ENCODE peak calls at places on chromosomes 2 and 18, in ten cellular contexts. One of them, this sample, is unnamed.
A peak's percentile ranks its signal among the peaks of the same experiment; 100 is the strongest.

GRCh38 chr18:8657873-8658521 is 47.4 kb upstream of the MTCL1 start:
- DNase-seq in tibial nerve: no peak
- DNase-seq in HepG2: no peak
- DNase-seq in uterus: no peak
- DNase-seq in esophagus squamous epithelium: no peak
- DNase-seq in hepatocyte: peak; percentile 37
- DNase-seq in SK-N-MC: no peak
- DNase-seq in fibroblast of lung: peak; percentile 42
- DNase-seq in left ventricle myocardium inferior: no peak
- DNase-seq in RWPE1: no peak
- DNase-seq in this sample: no peak

GRCh38 chr2:108587621-108588020 is 53.4 kb downstream of the LIMS1 start:
- DNase-seq in tibial nerve: no peak
- DNase-seq in HepG2: no peak
- DNase-seq in uterus: peak; percentile 61
- DNase-seq in esophagus squamous epithelium: no peak
- DNase-seq in hepatocyte: peak; percentile 42
- DNase-seq in SK-N-MC: no peak
- DNase-seq in fibroblast of lung: peak; percentile 52
- DNase-seq in left ventricle myocardium inferior: peak; percentile 31
- DNase-seq in RWPE1: peak; percentile 56
- DNase-seq in this sample: no peak

GRCh38 chr2:140658766-140659165 is 1472.0 kb downstream of the LRP1B start:
- DNase-seq in tibial nerve: no peak
- DNase-seq in HepG2: no peak
- DNase-seq in uterus: no peak
- DNase-seq in esophagus squamous epithelium: no peak
- DNase-seq in hepatocyte: no peak
- DNase-seq in SK-N-MC: no peak
- DNase-seq in fibroblast of lung: no peak
- DNase-seq in left ventricle myocardium inferior: no peak
- DNase-seq in RWPE1: no peak
- DNase-seq in this sample: no peak

GRCh38 chr2:36702781-36703180 is 6.3 kb downstream of the VIT start:
- DNase-seq in tibial nerve: no peak
- DNase-seq in HepG2: no peak
- DNase-seq in uterus: no peak
- DNase-seq in esophagus squamous epithelium: no peak
- DNase-seq in hepatocyte: no peak
- DNase-seq in SK-N-MC: no peak
- DNase-seq in fibroblast of lung: no peak
- DNase-seq in left ventricle myocardium inferior: no peak
- DNase-seq in RWPE1: no peak
- DNase-seq in this sample: no peak

GRCh38 chr2:149799296-149799695 is 211.7 kb upstream of the MMADHC start:
- DNase-seq in tibial nerve: peak; percentile 20
- DNase-seq in HepG2: no peak
- DNase-seq in uterus: no peak
- DNase-seq in esophagus squamous epithelium: no peak
- DNase-seq in hepatocyte: peak; percentile 11
- DNase-seq in SK-N-MC: no peak
- DNase-seq in fibroblast of lung: peak; percentile 49
- DNase-seq in left ventricle myocardium inferior: no peak
- DNase-seq in RWPE1: peak; percentile 19
- DNase-seq in this sample: no peak

GRCh38 chr2:134583462-134583861 is 135.3 kb downstream of the TMEM163 start:
- DNase-seq in tibial nerve: no peak
- DNase-seq in HepG2: no peak
- DNase-seq in uterus: no peak
- DNase-seq in esophagus squamous epithelium: no peak
- DNase-seq in hepatocyte: no peak
- DNase-seq in SK-N-MC: no peak
- DNase-seq in fibroblast of lung: no peak
- DNase-seq in left ventricle myocardium inferior: no peak
- DNase-seq in RWPE1: no peak
- DNase-seq in this sample: no peak

GRCh38 chr18:25594351-25594750 is 242.4 kb upstream of the ZNF521 start:
- DNase-seq in tibial nerve: no peak
- DNase-seq in HepG2: no peak
- DNase-seq in uterus: no peak
- DNase-seq in esophagus squamous epithelium: no peak
- DNase-seq in hepatocyte: no peak
- DNase-seq in SK-N-MC: no peak
- DNase-seq in fibroblast of lung: no peak
- DNase-seq in left ventricle myocardium inferior: no peak
- DNase-seq in RWPE1: no peak
- DNase-seq in this sample: no peak

GRCh38 chr2:113791697-113792590 is 35.5 kb upstream of the SLC35F5 start:
- DNase-seq in tibial nerve: no peak
- DNase-seq in HepG2: no peak
- DNase-seq in uterus: no peak
- DNase-seq in esophagus squamous epithelium: no peak
- DNase-seq in hepatocyte: no peak
- DNase-seq in SK-N-MC: peak; percentile 87
- DNase-seq in fibroblast of lung: no peak
- DNase-seq in left ventricle myocardium inferior: no peak
- DNase-seq in RWPE1: no peak
- DNase-seq in this sample: no peak

GRCh38 chr2:60072609-60073008 is 480.8 kb downstream of the BCL11A start:
- DNase-seq in tibial nerve: no peak
- DNase-seq in HepG2: no peak
- DNase-seq in uterus: no peak
- DNase-seq in esophagus squamous epithelium: no peak
- DNase-seq in hepatocyte: no peak
- DNase-seq in SK-N-MC: no peak
- DNase-seq in fibroblast of lung: no peak
- DNase-seq in left ventricle myocardium inferior: no peak
- DNase-seq in RWPE1: no peak
- DNase-seq in this sample: no peak

GRCh38 chr2:196230051-196230450 is 58.7 kb upstream of the STK17B start:
- DNase-seq in tibial nerve: no peak
- DNase-seq in HepG2: no peak
- DNase-seq in uterus: no peak
- DNase-seq in esophagus squamous epithelium: no peak
- DNase-seq in hepatocyte: no peak
- DNase-seq in SK-N-MC: no peak
- DNase-seq in fibroblast of lung: no peak
- DNase-seq in left ventricle myocardium inferior: no peak
- DNase-seq in RWPE1: no peak
- DNase-seq in this sample: no peak

GRCh38 chr2:134611316-134611715 is 107.5 kb downstream of the TMEM163 start:
- DNase-seq in tibial nerve: no peak
- DNase-seq in HepG2: no peak
- DNase-seq in uterus: no peak
- DNase-seq in esophagus squamous epithelium: no peak
- DNase-seq in hepatocyte: no peak
- DNase-seq in SK-N-MC: no peak
- DNase-seq in fibroblast of lung: no peak
- DNase-seq in left ventricle myocardium inferior: no peak
- DNase-seq in RWPE1: no peak
- DNase-seq in this sample: no peak

GRCh38 chr2:51723716-51724115 is 691.8 kb upstream of the NRXN1 start:
- DNase-seq in tibial nerve: no peak
- DNase-seq in HepG2: no peak
- DNase-seq in uterus: no peak
- DNase-seq in esophagus squamous epithelium: no peak
- DNase-seq in hepatocyte: no peak
- DNase-seq in SK-N-MC: no peak
- DNase-seq in fibroblast of lung: peak; percentile 51
- DNase-seq in left ventricle myocardium inferior: no peak
- DNase-seq in RWPE1: no peak
- DNase-seq in this sample: no peak

GRCh38 chr18:50636366-50637057 is 76.6 kb downstream of the MAPK4 start:
- DNase-seq in tibial nerve: no peak
- DNase-seq in HepG2: no peak
- DNase-seq in uterus: no peak
- DNase-seq in esophagus squamous epithelium: no peak
- DNase-seq in hepatocyte: no peak
- DNase-seq in SK-N-MC: no peak
- DNase-seq in fibroblast of lung: no peak
- DNase-seq in left ventricle myocardium inferior: no peak
- DNase-seq in RWPE1: no peak
- DNase-seq in this sample: no peak

GRCh38 chr2:45287040-45287439 is 277.8 kb upstream of the SIX2 start:
- DNase-seq in tibial nerve: no peak
- DNase-seq in HepG2: no peak
- DNase-seq in uterus: no peak
- DNase-seq in esophagus squamous epithelium: no peak
- DNase-seq in hepatocyte: no peak
- DNase-seq in SK-N-MC: no peak
- DNase-seq in fibroblast of lung: no peak
- DNase-seq in left ventricle myocardium inferior: no peak
- DNase-seq in RWPE1: no peak
- DNase-seq in this sample: no peak

DNA sequence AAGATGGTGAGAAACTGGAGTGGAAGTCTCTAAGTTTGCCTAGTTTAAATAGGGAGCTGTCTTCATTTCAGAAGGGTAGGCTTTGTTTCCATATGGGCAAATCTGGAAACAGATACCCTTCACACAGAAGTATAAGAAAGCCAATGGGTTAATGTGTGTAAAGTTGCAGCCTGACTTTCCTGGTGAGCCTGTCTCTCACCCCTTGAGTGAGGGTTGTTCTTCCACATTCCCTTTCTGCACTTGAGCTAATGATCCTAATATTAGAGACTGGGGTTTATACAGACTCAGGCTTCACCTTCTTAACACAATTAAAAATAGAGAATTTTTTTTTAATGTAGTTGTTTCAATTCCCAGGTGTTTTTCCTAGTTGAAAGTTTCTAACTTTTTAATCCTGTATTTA is 108.6 kb upstream of the EML6 start:
- DNase-seq in tibial nerve: no peak
- DNase-seq in HepG2: no peak
- DNase-seq in uterus: no peak
- DNase-seq in esophagus squamous epithelium: no peak
- DNase-seq in hepatocyte: no peak
- DNase-seq in SK-N-MC: no peak
- DNase-seq in fibroblast of lung: no peak
- DNase-seq in left ventricle myocardium inferior: no peak
- DNase-seq in RWPE1: no peak
- DNase-seq in this sample: no peak
- H3K27ac ChIP-seq in tibial nerve: no peak overlapping the region
- H3K27ac ChIP-seq in HepG2: no peak overlapping the region
- H3K27ac ChIP-seq in uterus: no peak overlapping the region
- H3K27ac ChIP-seq in esophagus squamous epithelium: no peak overlapping the region
- H3K27ac ChIP-seq in hepatocyte: no peak overlapping the region
- H3K27ac ChIP-seq in SK-N-MC: no peak overlapping the region
- H3K27ac ChIP-seq in fibroblast of lung: no peak overlapping the region
- H3K27ac ChIP-seq in left ventricle myocardium inferior: peak overlapping the region; percentile 43
- H3K27ac ChIP-seq in RWPE1: no peak overlapping the region
- H3K27ac ChIP-seq in this sample: no peak overlapping the region

GRCh38 chr2:173761603-173762119 is 203.5 kb downstream of the SP3 start:
- DNase-seq in tibial nerve: no peak
- DNase-seq in HepG2: no peak
- DNase-seq in uterus: no peak
- DNase-seq in esophagus squamous epithelium: no peak
- DNase-seq in hepatocyte: no peak
- DNase-seq in SK-N-MC: no peak
- DNase-seq in fibroblast of lung: no peak
- DNase-seq in left ventricle myocardium inferior: no peak
- DNase-seq in RWPE1: no peak
- DNase-seq in this sample: no peak
- H3K27ac ChIP-seq in tibial nerve: no peak overlapping the region
- H3K27ac ChIP-seq in HepG2: no peak overlapping the region
- H3K27ac ChIP-seq in uterus: no peak overlapping the region
- H3K27ac ChIP-seq in esophagus squamous epithelium: no peak overlapping the region
- H3K27ac ChIP-seq in hepatocyte: no peak overlapping the region
- H3K27ac ChIP-seq in SK-N-MC: no peak overlapping the region
- H3K27ac ChIP-seq in fibroblast of lung: no peak overlapping the region
- H3K27ac ChIP-seq in left ventricle myocardium inferior: no peak overlapping the region
- H3K27ac ChIP-seq in RWPE1: no peak overlapping the region
- H3K27ac ChIP-seq in this sample: no peak overlapping the region

GRCh38 chr2:39608212-39608575 is 57.5 kb upstream of the TMEM178A start:
- DNase-seq in tibial nerve: no peak
- DNase-seq in HepG2: no peak
- DNase-seq in uterus: no peak
- DNase-seq in esophagus squamous epithelium: no peak
- DNase-seq in hepatocyte: no peak
- DNase-seq in SK-N-MC: no peak
- DNase-seq in fibroblast of lung: no peak
- DNase-seq in left ventricle myocardium inferior: no peak
- DNase-seq in RWPE1: no peak
- DNase-seq in this sample: no peak
- H3K27ac ChIP-seq in tibial nerve: no peak overlapping the region
- H3K27ac ChIP-seq in HepG2: no peak overlapping the region
- H3K27ac ChIP-seq in uterus: no peak overlapping the region
- H3K27ac ChIP-seq in esophagus squamous epithelium: no peak overlapping the region
- H3K27ac ChIP-seq in hepatocyte: no peak overlapping the region
- H3K27ac ChIP-seq in SK-N-MC: no peak overlapping the region
- H3K27ac ChIP-seq in fibroblast of lung: no peak overlapping the region
- H3K27ac ChIP-seq in left ventricle myocardium inferior: peak overlapping the region; percentile 81
- H3K27ac ChIP-seq in RWPE1: no peak overlapping the region
- H3K27ac ChIP-seq in this sample: no peak overlapping the region

GRCh38 chr18:35110554-35111058 is 69.4 kb downstream of the MAPRE2 start:
- DNase-seq in tibial nerve: no peak
- DNase-seq in HepG2: no peak
- DNase-seq in uterus: no peak
- DNase-seq in esophagus squamous epithelium: no peak
- DNase-seq in hepatocyte: no peak
- DNase-seq in SK-N-MC: peak; percentile 10
- DNase-seq in fibroblast of lung: no peak
- DNase-seq in left ventricle myocardium inferior: no peak
- DNase-seq in RWPE1: no peak
- DNase-seq in this sample: no peak

GRCh38 chr18:35114305-35114704 is 73.1 kb downstream of the MAPRE2 start:
- DNase-seq in tibial nerve: no peak
- DNase-seq in HepG2: no peak
- DNase-seq in uterus: no peak
- DNase-seq in esophagus squamous epithelium: no peak
- DNase-seq in hepatocyte: no peak
- DNase-seq in SK-N-MC: no peak
- DNase-seq in fibroblast of lung: no peak
- DNase-seq in left ventricle myocardium inferior: no peak
- DNase-seq in RWPE1: no peak
- DNase-seq in this sample: no peak

GRCh38 chr18:35112696-35113095 is 71.5 kb downstream of the MAPRE2 start:
- DNase-seq in tibial nerve: no peak
- DNase-seq in HepG2: no peak
- DNase-seq in uterus: no peak
- DNase-seq in esophagus squamous epithelium: no peak
- DNase-seq in hepatocyte: no peak
- DNase-seq in SK-N-MC: no peak
- DNase-seq in fibroblast of lung: no peak
- DNase-seq in left ventricle myocardium inferior: no peak
- DNase-seq in RWPE1: no peak
- DNase-seq in this sample: no peak

GRCh38 chr18:35110037-35110436 is 68.8 kb downstream of the MAPRE2 start:
- DNase-seq in tibial nerve: no peak
- DNase-seq in HepG2: no peak
- DNase-seq in uterus: no peak
- DNase-seq in esophagus squamous epithelium: no peak
- DNase-seq in hepatocyte: no peak
- DNase-seq in SK-N-MC: no peak
- DNase-seq in fibroblast of lung: no peak
- DNase-seq in left ventricle myocardium inferior: no peak
- DNase-seq in RWPE1: no peak
- DNase-seq in this sample: no peak

DNA sequence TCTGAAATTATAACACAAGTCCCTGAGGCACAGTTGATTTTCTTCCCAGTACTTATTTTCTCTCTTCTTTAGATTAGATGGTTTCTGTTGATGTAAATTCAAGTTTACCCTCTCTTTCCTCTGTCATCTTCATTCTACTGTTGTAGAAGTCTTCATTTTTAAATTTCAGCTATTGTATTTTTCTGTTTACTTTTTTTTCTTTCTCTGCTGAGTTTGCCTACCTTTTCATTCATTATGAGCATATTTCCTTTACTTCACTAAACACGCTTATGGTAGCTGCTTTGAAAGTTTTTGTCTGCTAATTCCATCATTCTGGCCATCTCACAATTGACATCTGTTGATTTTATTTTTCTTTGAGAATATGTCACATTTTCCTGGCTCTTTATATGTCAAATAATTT is 69.9 kb downstream of the MAPRE2 start:
- DNase-seq in tibial nerve: no peak
- DNase-seq in HepG2: no peak
- DNase-seq in uterus: no peak
- DNase-seq in esophagus squamous epithelium: no peak
- DNase-seq in hepatocyte: no peak
- DNase-seq in SK-N-MC: no peak
- DNase-seq in fibroblast of lung: no peak
- DNase-seq in left ventricle myocardium inferior: no peak
- DNase-seq in RWPE1: no peak
- DNase-seq in this sample: no peak
- H3K27ac ChIP-seq in tibial nerve: no peak overlapping the region
- H3K27ac ChIP-seq in HepG2: no peak overlapping the region
- H3K27ac ChIP-seq in uterus: no peak overlapping the region
- H3K27ac ChIP-seq in esophagus squamous epithelium: no peak overlapping the region
- H3K27ac ChIP-seq in hepatocyte: no peak overlapping the region
- H3K27ac ChIP-seq in SK-N-MC: peak overlapping the region; percentile 64
- H3K27ac ChIP-seq in fibroblast of lung: no peak overlapping the region
- H3K27ac ChIP-seq in left ventricle myocardium inferior: peak overlapping the region; percentile 42
- H3K27ac ChIP-seq in RWPE1: no peak overlapping the region
- H3K27ac ChIP-seq in this sample: no peak overlapping the region